ENCODE peak calls at places on chromosomes 16 and 17, in four cellular contexts. U, N, W and Q are unnamed samples.

GRCh38 chr17:45320349-45320930 is 3.6 kb upstream of the MAP3K14 start:
- DNase-seq in U (peak), N (no peak), W (no peak), Q (no peak)

GRCh38 chr16:7716924-7717323 is 384.3 kb downstream of the RBFOX1 start:
- DNase-seq in U (no peak), N (no peak), W (no peak), Q (no peak)

GRCh38 chr17:64503821-64504768 is 2.0 kb downstream of the DDX5 start:
- DNase-seq in U (no peak), N (no peak), W (no peak), Q (no peak)

GRCh38 chr16:23711785-23712184 is 1.2 kb downstream of the ERN2 start:
- DNase-seq in U (no peak), N (no peak), W (no peak), Q (no peak)

GRCh38 chr17:41690497-41690896 is 1.8 kb downstream of the EIF1 start:
- DNase-seq in U (no peak), N (no peak), W (no peak), Q (no peak)

GRCh38 chr17:66578781-66579489 is 256.0 kb upstream of the CACNG5 start:
- DNase-seq in U (no peak), N (no peak), W (no peak), Q (no peak)

GRCh38 chr16:57616871-57617270 is 11.6 kb upstream of the ADGRG1 start:
- DNase-seq in U (no peak), N (no peak), W (no peak), Q (no peak)

GRCh38 chr17:67500677-67501300 is 123.7 kb downstream of the PITPNC1 start:
- DNase-seq in U (no peak), N (no peak), W (no peak), Q (no peak)

GRCh38 chr17:55410722-55411462 is 10.7 kb downstream of the MMD start:
- DNase-seq in U (no peak), N (no peak), W (no peak), Q (peak)

GRCh38 chr17:76716146-76716833 is 5.5 kb upstream of the MXRA7 start:
- DNase-seq in U (no peak), N (peak), W (no peak), Q (no peak)

GRCh38 chr16:84780063-84780462 is 39.7 kb upstream of the CRISPLD2 start:
- DNase-seq in U (no peak), N (no peak), W (no peak), Q (no peak)

GRCh38 chr17:61716225-61716829 is 125.3 kb upstream of the NACA2 start:
- DNase-seq in U (no peak), N (no peak), W (no peak), Q (no peak)

GRCh38 chr17:17663160-17664072 is 17.8 kb upstream of the RAI1 start:
- DNase-seq in U (peak), N (peak), W (peak), Q (peak)

GRCh38 chr16:86395477-86395876 is 114.8 kb upstream of the FOXF1 start:
- DNase-seq in U (no peak), N (no peak), W (no peak), Q (no peak)

GRCh38 chr16:13631213-13631767 is 288.7 kb upstream of the ERCC4 start:
- DNase-seq in U (no peak), N (no peak), W (no peak), Q (no peak)

GRCh38 chr17:27456681-27457404 is 595 bp downstream of the KSR1 start:
- DNase-seq in U (no peak), N (peak), W (no peak), Q (no peak)

GRCh38 chr16:74169687-74170522 is 126.7 kb upstream of the PSMD7 start:
- DNase-seq in U (peak), N (no peak), W (no peak), Q (no peak)

GRCh38 chr16:28910046-28911031 is 14.7 kb downstream of the RABEP2 start:
- DNase-seq in U (peak), N (no peak), W (no peak), Q (no peak)

GRCh38 chr16:88309905-88310259 is 72.9 kb upstream of the ZNF469 start:
- DNase-seq in U (no peak), N (no peak), W (no peak), Q (no peak)

GRCh38 chr16:48317614-48318013 is 67.6 kb downstream of the SIAH1 start:
- DNase-seq in U (peak), N (peak), W (no peak), Q (no peak)

GRCh38 chr17:49829026-49829425 is 18.8 kb downstream of the TAC4 start:
- DNase-seq in U (no peak), N (no peak), W (no peak), Q (no peak)

GRCh38 chr16:86781046-86781445 is 202.7 kb downstream of the FOXL1 start:
- DNase-seq in U (no peak), N (no peak), W (no peak), Q (no peak)

GRCh38 chr16:66274335-66275110 is 92.0 kb upstream of the CDH5 start:
- DNase-seq in U (peak), N (peak), W (no peak), Q (peak)

GRCh38 chr16:55647343-55647742 is 8.4 kb upstream of the SLC6A2 start:
- DNase-seq in U (no peak), N (no peak), W (no peak), Q (no peak)

DNA sequence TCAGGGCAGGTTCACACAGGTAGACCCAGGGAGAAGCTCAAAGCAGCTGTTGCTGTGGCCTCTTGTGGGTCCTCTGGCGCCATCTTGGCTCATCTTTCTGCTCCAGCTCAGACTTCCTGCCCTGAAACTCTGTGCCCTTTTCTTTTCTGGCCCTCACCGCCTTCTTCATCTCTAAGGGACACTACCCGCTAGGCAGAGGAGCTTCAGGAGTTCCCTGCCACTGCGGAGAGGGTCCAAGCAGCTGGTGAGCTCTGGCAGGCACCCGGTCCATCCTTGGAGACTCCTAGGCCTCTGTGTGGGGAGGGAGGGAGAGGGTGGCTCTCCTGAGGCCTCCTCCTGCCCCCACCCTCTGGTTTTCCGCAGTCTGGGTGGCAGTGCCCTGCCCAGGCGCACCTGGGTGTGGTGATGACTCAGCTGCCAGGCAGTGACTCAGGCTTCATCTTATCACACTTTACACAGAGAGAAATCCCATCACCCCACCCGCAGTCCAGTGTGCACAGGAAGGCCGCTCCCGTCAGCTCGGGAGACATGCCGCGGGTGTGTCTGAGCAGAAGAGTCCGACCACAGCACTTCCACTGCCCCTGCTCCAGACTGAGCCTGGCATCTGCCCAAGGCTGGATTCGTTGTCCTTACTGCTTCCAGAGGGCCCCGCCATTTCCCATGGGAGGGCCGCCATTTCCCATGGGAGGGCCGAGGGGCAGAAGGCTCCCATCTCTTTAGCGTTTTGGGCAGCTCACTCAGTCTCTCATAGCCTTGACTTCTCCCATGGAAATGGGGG is 7.3 kb downstream of the NT5C start:
- DNase-seq in U (peak), N (peak), W (no peak), Q (peak)
- TF ChIP-seq POLR2AphosphoS2 in U (peak), N (no peak), W (no peak), Q (no peak)

GRCh38 chr16:53073053-53073452 is 18.3 kb downstream of the CHD9 start:
- DNase-seq in U (no peak), N (no peak), W (no peak), Q (no peak)

GRCh38 chr16:53067675-53068074 is 12.9 kb downstream of the CHD9 start:
- DNase-seq in U (no peak), N (no peak), W (no peak), Q (no peak)

GRCh38 chr16:53068423-53068833 is 13.6 kb downstream of the CHD9 start:
- DNase-seq in U (no peak), N (no peak), W (no peak), Q (no peak)

GRCh38 chr16:53069772-53070171 is 15.0 kb downstream of the CHD9 start:
- DNase-seq in U (no peak), N (no peak), W (no peak), Q (no peak)

GRCh38 chr16:53071748-53072301 is 17.0 kb downstream of the CHD9 start:
- DNase-seq in U (no peak), N (no peak), W (no peak), Q (no peak)
- TF ChIP-seq POLR2AphosphoS2 in U (no peak), N (no peak), W (no peak), Q (no peak)

GRCh38 chr17:56679767-56680422 is 86.4 kb downstream of the NOG start:
- DNase-seq in U (no peak), N (no peak), W (no peak), Q (no peak)

GRCh38 chr17:56678249-56679144 is 85.0 kb downstream of the NOG start:
- DNase-seq in U (no peak), N (no peak), W (no peak), Q (no peak)

GRCh38 chr17:56680676-56681075 is 87.2 kb downstream of the NOG start:
- DNase-seq in U (no peak), N (no peak), W (no peak), Q (no peak)

GRCh38 chr17:56679148-56679766 is 85.8 kb downstream of the NOG start:
- DNase-seq in U (peak), N (peak), W (no peak), Q (peak)

DNA sequence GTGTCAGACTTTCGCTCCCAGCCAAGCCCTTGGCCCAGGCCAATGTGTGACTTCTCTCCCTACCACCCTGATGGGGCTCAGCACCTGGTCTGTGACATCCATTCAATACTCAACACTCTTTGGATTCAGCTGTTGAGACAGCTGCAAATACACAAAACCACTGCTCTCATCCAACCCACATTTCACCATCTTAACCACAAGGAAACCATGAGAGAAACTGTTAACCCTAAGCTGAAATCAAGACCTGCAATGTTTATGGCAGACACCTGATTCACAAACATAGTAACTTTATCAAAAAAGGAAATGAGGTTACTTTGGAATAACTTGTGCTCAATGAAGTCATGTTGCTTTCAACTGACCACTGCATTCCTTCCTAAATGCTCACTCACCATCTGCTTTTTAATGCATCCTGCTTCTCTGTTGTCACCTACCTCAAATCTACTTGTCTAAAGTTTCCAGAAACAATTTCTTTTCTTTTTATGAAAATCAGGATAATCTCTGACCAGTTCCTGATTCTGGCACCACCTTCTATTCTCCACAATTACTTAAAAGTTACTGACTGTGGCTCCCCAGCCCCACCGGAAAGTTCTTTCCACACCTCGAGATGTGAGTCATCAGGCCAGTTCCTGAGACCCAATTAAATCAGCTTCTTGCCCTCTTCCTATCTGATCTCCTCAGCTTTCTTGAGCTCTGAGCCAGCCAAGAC is 88.2 kb downstream of the NOG start:
- DNase-seq in U (no peak), N (peak), W (no peak), Q (no peak)
- TF ChIP-seq POLR2AphosphoS2 in U (no peak), N (no peak), W (no peak), Q (no peak)

DNA sequence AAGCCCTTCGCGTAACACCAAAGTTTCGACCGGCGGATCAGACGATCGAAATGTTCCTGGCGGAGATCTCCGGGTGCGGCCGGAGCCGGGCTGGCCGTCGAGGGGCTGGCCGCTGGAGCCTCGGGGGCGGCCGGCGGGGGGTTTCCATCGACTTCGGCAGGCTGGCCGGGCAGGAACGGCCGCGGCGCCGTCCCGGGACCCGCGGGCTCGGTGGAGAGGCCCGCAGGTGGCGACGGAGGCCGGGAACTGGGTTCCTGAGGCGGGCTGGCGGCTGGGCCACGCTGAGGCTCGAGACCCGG is 1.1 kb downstream of the EPOP start:
- DNase-seq in U (no peak), N (no peak), W (no peak), Q (no peak)
- TF ChIP-seq POLR2AphosphoS2 in U (no peak), N (no peak), W (no peak), Q (no peak)